ENCODE peak calls at places on chromosomes 4 and X, in five cellular contexts. One of them, this sample, is unnamed.

GRCh38 chr4:184168406-184169019 is 49.2 kb downstream of the ENPP6 start:
- DNase-seq in germinal center: peak; percentile 65
- DNase-seq in uterus: peak; percentile 61
- DNase-seq in NCI-H774: no peak
- DNase-seq in skeletal muscle cell: no peak
- DNase-seq in this sample: peak; percentile 63

GRCh38 chrX:18674417-18674787 is 2.5 kb upstream of the RS1 start:
- DNase-seq in germinal center: peak; percentile 12
- DNase-seq in uterus: no peak
- DNase-seq in NCI-H774: no peak
- DNase-seq in skeletal muscle cell: no peak
- DNase-seq in this sample: peak; percentile 24

GRCh38 chr4:153333874-153334273 is 10.6 kb upstream of the MND1 start:
- DNase-seq in germinal center: no peak
- DNase-seq in uterus: no peak
- DNase-seq in NCI-H774: no peak
- DNase-seq in skeletal muscle cell: no peak
- DNase-seq in this sample: no peak

GRCh38 chr4:98516441-98517323 is 141.7 kb downstream of the TSPAN5 start:
- DNase-seq in germinal center: no peak
- DNase-seq in uterus: no peak
- DNase-seq in NCI-H774: no peak
- DNase-seq in skeletal muscle cell: peak; percentile 85
- DNase-seq in this sample: no peak

GRCh38 chrX:85365370-85365995 is 14.0 kb downstream of the POF1B start:
- DNase-seq in germinal center: no peak
- DNase-seq in uterus: no peak
- DNase-seq in NCI-H774: no peak
- DNase-seq in skeletal muscle cell: no peak
- DNase-seq in this sample: no peak

GRCh38 chr4:78439328-78439727 is 112.2 kb upstream of the ANXA3 start:
- DNase-seq in germinal center: no peak
- DNase-seq in uterus: no peak
- DNase-seq in NCI-H774: no peak
- DNase-seq in skeletal muscle cell: no peak
- DNase-seq in this sample: no peak

GRCh38 chr4:139599594-139600374 is 43.8 kb upstream of the SETD7 start:
- DNase-seq in germinal center: no peak
- DNase-seq in uterus: no peak
- DNase-seq in NCI-H774: no peak
- DNase-seq in skeletal muscle cell: no peak
- DNase-seq in this sample: no peak

GRCh38 chr4:132344924-132345828 is 803.9 kb upstream of the PCDH10 start:
- DNase-seq in germinal center: no peak
- DNase-seq in uterus: no peak
- DNase-seq in NCI-H774: peak; percentile 53
- DNase-seq in skeletal muscle cell: no peak
- DNase-seq in this sample: no peak

GRCh38 chr4:38757945-38758344 is 24.8 kb downstream of the TLR10 start:
- DNase-seq in germinal center: no peak
- DNase-seq in uterus: no peak
- DNase-seq in NCI-H774: no peak
- DNase-seq in skeletal muscle cell: no peak
- DNase-seq in this sample: no peak

GRCh38 chrX:136354201-136354600 is 53.4 kb downstream of the ADGRG4 start:
- DNase-seq in germinal center: no peak
- DNase-seq in uterus: no peak
- DNase-seq in NCI-H774: no peak
- DNase-seq in skeletal muscle cell: no peak
- DNase-seq in this sample: no peak

GRCh38 chr4:23815351-23815750 is 74.5 kb downstream of the PPARGC1A start:
- DNase-seq in germinal center: no peak
- DNase-seq in uterus: no peak
- DNase-seq in NCI-H774: no peak
- DNase-seq in skeletal muscle cell: no peak
- DNase-seq in this sample: no peak

GRCh38 chr4:185463541-185463940 is 8.0 kb downstream of the CCDC110 start:
- DNase-seq in germinal center: no peak
- DNase-seq in uterus: no peak
- DNase-seq in NCI-H774: no peak
- DNase-seq in skeletal muscle cell: no peak
- DNase-seq in this sample: no peak

GRCh38 chr4:138111462-138112000 is 130.6 kb downstream of the SLC7A11 start:
- DNase-seq in germinal center: no peak
- DNase-seq in uterus: no peak
- DNase-seq in NCI-H774: no peak
- DNase-seq in skeletal muscle cell: no peak
- DNase-seq in this sample: no peak

GRCh38 chr4:4333265-4333706 is 43.2 kb downstream of the ZBTB49 start:
- DNase-seq in germinal center: no peak
- DNase-seq in uterus: no peak
- DNase-seq in NCI-H774: no peak
- DNase-seq in skeletal muscle cell: peak; percentile 39
- DNase-seq in this sample: no peak

GRCh38 chr4:686371-687040 is 2.4 kb downstream of the SLC49A3 start:
- DNase-seq in germinal center: no peak
- DNase-seq in uterus: no peak
- DNase-seq in NCI-H774: no peak
- DNase-seq in skeletal muscle cell: no peak
- DNase-seq in this sample: no peak

GRCh38 chr4:128242601-128243000 is 45.0 kb downstream of the PGRMC2 start:
- DNase-seq in germinal center: no peak
- DNase-seq in uterus: no peak
- DNase-seq in NCI-H774: no peak
- DNase-seq in skeletal muscle cell: no peak
- DNase-seq in this sample: no peak

GRCh38 chr4:136687118-136687517 is 845.2 kb downstream of the PCDH18 start:
- DNase-seq in germinal center: no peak
- DNase-seq in uterus: no peak
- DNase-seq in NCI-H774: no peak
- DNase-seq in skeletal muscle cell: no peak
- DNase-seq in this sample: no peak

GRCh38 chrX:136728393-136728792 is 52.3 kb downstream of the ARHGEF6 start:
- DNase-seq in germinal center: no peak
- DNase-seq in uterus: no peak
- DNase-seq in NCI-H774: no peak
- DNase-seq in skeletal muscle cell: no peak
- DNase-seq in this sample: no peak

GRCh38 chr4:136873555-136873954 is 658.7 kb downstream of the PCDH18 start:
- DNase-seq in germinal center: no peak
- DNase-seq in uterus: no peak
- DNase-seq in NCI-H774: no peak
- DNase-seq in skeletal muscle cell: no peak
- DNase-seq in this sample: no peak

GRCh38 chr4:61828960-61829359 is 628.8 kb downstream of the ADGRL3 start:
- DNase-seq in germinal center: no peak
- DNase-seq in uterus: no peak
- DNase-seq in NCI-H774: no peak
- DNase-seq in skeletal muscle cell: no peak
- DNase-seq in this sample: no peak

GRCh38 chr4:1137850-1138249 is 24.5 kb upstream of the RNF212 start:
- DNase-seq in germinal center: no peak
- DNase-seq in uterus: no peak
- DNase-seq in NCI-H774: no peak
- DNase-seq in skeletal muscle cell: no peak
- DNase-seq in this sample: no peak